ENCODE peak calls at places on chromosomes 4 and X, in five cellular contexts. V is amygdala, U is foreskin fibroblast, K is heart left ventricle, Y is HFFc6. D is an unnamed sample.
A peak's percentile ranks its signal among the peaks of the same experiment; 100 is the strongest.

GRCh38 chr4:142585411-142585810 is 260.7 kb downstream of the INPP4B start:
- DNase-seq in Y (no peak), U (peak; percentile 44), K (no peak), V (no peak), D (no peak)

GRCh38 chrX:139126493-139126892 is 404.0 kb upstream of the F9 start:
- DNase-seq in Y (no peak), K (no peak), V (no peak), U (no peak), D (no peak)

GRCh38 chr4:109629775-109630174 is 69.7 kb downstream of the MCUB start:
- DNase-seq in U (no peak), Y (no peak), K (no peak), V (no peak), D (no peak)

GRCh38 chr4:149785686-149786431 is 29.8 kb downstream of the IQCM start:
- DNase-seq in U (no peak), Y (no peak), V (no peak), K (no peak), D (no peak)

GRCh38 chr4:40337523-40337922 is 2.4 kb downstream of the CHRNA9 start:
- DNase-seq in U (no peak), K (no peak), V (no peak), Y (no peak), D (no peak)

GRCh38 chr4:81215219-81215892 is at the start of gene PRKG2:
- DNase-seq in K (no peak), V (no peak), U (no peak), Y (no peak), D (peak; percentile 31)

GRCh38 chrX:40008841-40009461 is 88.8 kb downstream of the BCOR start:
- DNase-seq in U (no peak), Y (no peak), K (peak; percentile 78), V (no peak), D (no peak)

GRCh38 chr4:36255575-36255974 is 11.3 kb upstream of the ARAP2 start:
- DNase-seq in U (no peak), K (no peak), V (no peak), Y (no peak), D (no peak)